ENCODE peak calls at places on chromosome 17, in four cellular contexts. W is HepG2, A is GM12878, I is K562. M is an unnamed sample.

GRCh38 chr17:81572499-81573030 is 20.4 kb upstream of the FAAP100 start:
- DNase-seq in I (no peak), W (no peak), A (no peak), M (no peak)

GRCh38 chr17:28864991-28865849 is 10.4 kb downstream of the ERAL1 start:
- DNase-seq in I (peak; percentile 97), W (peak; percentile 37), A (no peak), M (no peak)

GRCh38 chr17:61805399-61805798 is 57.9 kb downstream of the BRIP1 start:
- DNase-seq in I (no peak), A (no peak), W (no peak), M (no peak)

GRCh38 chr17:62703776-62704380 is 76.4 kb downstream of the MRC2 start:
- DNase-seq in I (peak; percentile 78), W (no peak), A (no peak), M (peak; percentile 87)

GRCh38 chr17:4476017-4476416 is 22.7 kb upstream of the SPNS2 start:
- DNase-seq in W (no peak), I (no peak), A (no peak), M (no peak)

GRCh38 chr17:76696763-76697701 is 13.7 kb downstream of the MXRA7 start:
- DNase-seq in A (peak; percentile 40), I (no peak), W (peak; percentile 66), M (no peak)

GRCh38 chr17:8552582-8553320 is 77.8 kb downstream of the MYH10 start:
- DNase-seq in A (no peak), W (no peak), I (no peak), M (no peak)

GRCh38 chr17:56305017-56305416 is 151.7 kb downstream of the ANKFN1 start:
- DNase-seq in I (no peak), A (no peak), W (no peak), M (peak; percentile 20)

GRCh38 chr17:14318109-14318905 is 17.4 kb downstream of the HS3ST3B1 start:
- DNase-seq in A (no peak), I (no peak), W (no peak), M (no peak)

GRCh38 chr17:9790889-9791876 is at the start of gene DHRS7C:
- DNase-seq in W (no peak), I (no peak), A (no peak), M (no peak)

GRCh38 chr17:9788582-9788981 is 2.8 kb downstream of the DHRS7C start:
- DNase-seq in I (no peak), A (no peak), W (no peak), M (no peak)

GRCh38 chr17:9797965-9798364 is 6.6 kb upstream of the DHRS7C start:
- DNase-seq in I (no peak), W (no peak), A (no peak), M (no peak)

DNA sequence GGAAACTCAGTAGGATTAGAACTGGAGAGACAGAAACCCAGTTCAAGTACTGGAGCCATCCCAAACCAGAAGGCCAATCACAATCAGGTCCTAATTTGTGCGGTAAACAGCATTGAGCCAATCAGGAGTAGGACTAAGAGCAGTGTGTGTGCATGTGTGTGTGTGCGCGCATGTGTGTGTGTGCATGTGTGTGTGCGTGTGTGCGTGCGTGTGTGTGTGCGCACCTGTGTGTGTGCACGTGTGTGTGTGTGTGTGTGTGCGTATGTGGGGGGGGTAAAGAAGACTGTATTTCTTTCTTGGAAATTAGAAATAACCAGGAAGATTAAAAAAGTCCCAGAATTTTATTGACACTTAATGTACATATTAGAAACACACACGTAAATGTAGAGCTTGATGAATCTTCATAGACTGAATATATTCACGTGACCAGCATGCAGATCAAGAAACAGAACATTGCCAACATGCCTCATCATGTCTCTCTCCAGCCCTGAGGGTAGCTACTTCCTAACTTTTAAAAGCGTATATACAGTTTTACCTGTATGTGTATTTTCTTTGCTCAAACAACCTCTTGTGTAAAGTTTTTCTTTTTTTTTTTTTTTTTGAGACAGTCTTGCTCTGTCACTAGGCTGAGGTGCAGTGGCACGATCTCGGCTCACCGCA is 919 bp upstream of the DHRS7C start:
- DNase-seq in W (no peak), I (no peak), A (no peak), M (no peak)
- TF ChIP-seq JUNB in W (no peak), I (no peak), A (no peak), M (no peak)

GRCh38 chr17:35373984-35374765 is 754 bp upstream of the SLFN11 start:
- DNase-seq in I (no peak), A (no peak), W (no peak), M (peak; percentile 54)
- TF ChIP-seq EZH2 in I (no peak), A (no peak), W (no peak), M (peak; percentile 93)

DNA sequence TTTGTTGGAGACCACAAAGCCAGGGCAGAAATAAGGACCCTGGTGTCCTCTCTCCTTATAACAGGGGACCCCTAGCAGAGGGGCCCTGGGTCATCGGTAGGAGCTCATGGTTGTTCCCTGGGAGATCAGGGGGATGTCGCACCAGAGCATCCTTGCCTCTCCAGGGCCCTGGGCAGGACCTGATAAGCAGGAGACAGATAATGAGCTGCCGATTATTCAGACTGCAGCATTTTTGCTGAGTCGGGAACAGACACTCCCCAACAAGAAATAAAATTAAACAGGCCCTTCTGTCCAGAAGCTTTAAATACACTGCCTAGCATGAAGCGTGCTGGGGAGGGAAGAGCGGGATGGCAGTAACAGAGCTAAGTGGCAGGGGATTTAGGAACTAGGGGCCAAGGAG is 15.4 kb upstream of the GFAP start:
- DNase-seq in I (no peak), W (no peak), A (no peak), M (no peak)
- TF ChIP-seq JUNB in I (no peak), W (no peak), A (no peak), M (no peak)

GRCh38 chr17:48994548-48995331 is 2.4 kb upstream of the IGF2BP1 start:
- DNase-seq in W (no peak), I (no peak), A (no peak), M (no peak)
- TF ChIP-seq EZH2 in W (no peak), I (no peak), A (peak; percentile 10), M (no peak)

GRCh38 chr17:36671144-36671543 is 69.8 kb downstream of the MRM1 start:
- DNase-seq in W (no peak), A (no peak), I (no peak), M (no peak)
- TF ChIP-seq JUNB in W (no peak), A (no peak), I (no peak), M (no peak)

DNA sequence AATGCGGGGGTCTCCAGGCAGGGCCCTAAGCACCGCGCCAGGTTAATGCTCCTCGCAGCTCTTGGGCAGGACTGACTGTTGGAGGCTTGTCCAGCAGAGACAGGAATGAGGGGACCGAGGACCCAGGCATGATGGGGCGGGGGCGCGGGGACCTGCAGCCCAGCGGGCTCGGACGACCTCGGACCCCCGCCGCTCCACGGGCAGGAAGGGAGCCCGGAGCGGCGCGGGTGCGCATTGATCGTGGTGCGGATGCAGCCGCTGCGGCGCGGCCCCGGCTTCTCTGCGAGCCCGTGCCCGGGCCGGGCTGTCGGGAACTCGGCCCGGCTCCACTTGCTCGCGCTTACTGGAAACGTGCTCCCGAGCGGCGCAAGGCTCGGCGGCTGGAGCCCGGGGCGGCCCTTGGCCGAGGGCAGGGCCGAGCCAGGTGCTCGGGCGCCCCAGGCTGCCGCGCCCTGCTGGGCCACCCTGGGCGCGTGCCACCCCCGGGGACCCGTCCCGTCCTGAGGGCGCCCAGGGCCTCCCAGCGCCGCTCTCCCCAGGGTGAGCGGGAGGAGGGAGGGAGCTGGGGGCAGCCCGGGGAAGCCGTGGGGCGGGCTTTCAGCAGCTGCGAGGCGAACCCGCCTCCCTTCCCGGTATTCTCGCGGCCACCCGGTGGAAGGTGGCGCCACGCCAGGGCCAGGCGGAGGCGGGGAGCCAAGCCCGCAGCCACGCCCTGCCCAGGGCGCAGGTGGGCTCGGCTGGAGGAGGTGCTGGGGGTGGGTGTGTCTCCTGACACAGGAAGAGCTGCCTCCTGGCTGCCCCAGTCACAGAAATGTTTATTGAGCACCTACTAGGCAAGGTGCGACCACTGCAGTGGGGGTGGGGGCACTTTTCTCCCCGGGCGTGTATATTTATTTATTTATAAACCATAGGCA is 45.9 kb downstream of the SOCS3 start:
- DNase-seq in I (peak; percentile 95), A (peak; percentile 45), W (peak; percentile 57), M (peak; percentile 92)
- TF ChIP-seq EZH2 in I (no peak), A (no peak), W (peak; percentile 59), M (no peak)

DNA sequence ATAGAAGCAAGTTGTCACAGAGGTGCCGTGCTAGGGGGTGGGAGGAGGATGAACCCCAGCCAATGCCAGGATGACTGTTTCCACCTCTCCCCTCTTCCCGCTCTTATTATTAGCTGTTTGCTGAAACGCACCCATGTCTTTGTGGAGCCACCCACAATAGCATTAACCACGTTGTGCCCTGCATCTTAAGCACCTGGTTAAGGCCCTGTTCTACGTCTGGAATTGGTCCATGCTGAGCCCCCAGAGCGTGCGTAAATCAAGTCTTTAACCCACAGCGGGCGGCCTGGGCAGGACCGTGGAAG is 123.7 kb downstream of the MSI2 start:
- DNase-seq in I (peak; percentile 40), W (no peak), A (no peak), M (no peak)
- TF ChIP-seq JUNB in I (no peak), W (no peak), A (no peak), M (no peak)